ENCODE peak calls at places on chromosomes 6 and 20, in nine cellular contexts. U, N, A, Z, L, P, W, K and H are unnamed samples.

GRCh38 chr6:142950291-142950690 is 5.3 kb upstream of the HIVEP2 start:
- DNase-seq in U (no peak), N (no peak), A (no peak), Z (no peak), L (no peak), P (no peak), W (no peak), K (no peak), H (no peak)

GRCh38 chr6:3209114-3210023 is 18.1 kb downstream of the TUBB2B start:
- DNase-seq in U (peak; percentile 72), N (peak; percentile 69), A (peak; percentile 95), Z (peak; percentile 46), L (peak; percentile 40), P (no peak), W (peak; percentile 70), K (peak; percentile 66), H (no peak)

GRCh38 chr6:117547688-117548621 is 54.4 kb downstream of the GOPC start:
- DNase-seq in U (no peak), N (no peak), A (peak; percentile 62), Z (peak; percentile 45), L (peak; percentile 23), P (peak; percentile 51), W (peak; percentile 58), K (no peak), H (no peak)

GRCh38 chr6:30842754-30843610 is 41.3 kb upstream of the DDR1 start:
- DNase-seq in U (no peak), N (no peak), A (peak; percentile 74), Z (no peak), L (no peak), P (no peak), W (no peak), K (no peak), H (no peak)

GRCh38 chr6:33456156-33456555 is 1.8 kb downstream of the ZBTB9 start:
- DNase-seq in U (no peak), N (no peak), A (no peak), Z (no peak), L (no peak), P (no peak), W (no peak), K (no peak), H (no peak)

GRCh38 chr6:52352239-52353008 is 9.5 kb upstream of the PAQR8 start:
- DNase-seq in U (peak; percentile 39), N (no peak), A (peak; percentile 95), Z (no peak), L (no peak), P (no peak), W (peak; percentile 90), K (no peak), H (no peak)

GRCh38 chr6:153167907-153168306 is 36.8 kb upstream of the RGS17 start:
- DNase-seq in U (no peak), N (no peak), A (peak; percentile 19), Z (no peak), L (no peak), P (no peak), W (no peak), K (no peak), H (no peak)

GRCh38 chr6:13303668-13304017 is 24.7 kb downstream of the TBC1D7 start:
- DNase-seq in U (peak; percentile 71), N (peak; percentile 24), A (peak; percentile 93), Z (no peak), L (no peak), P (no peak), W (no peak), K (no peak), H (peak; percentile 93)

GRCh38 chr6:159979136-159979874 is 10.4 kb downstream of the IGF2R start:
- DNase-seq in U (no peak), N (no peak), A (no peak), Z (no peak), L (peak; percentile 62), P (peak; percentile 38), W (peak; percentile 11), K (no peak), H (no peak)

GRCh38 chr20:31641391-31641790 is 3.7 kb downstream of the COX4I2 start:
- DNase-seq in U (no peak), N (no peak), A (no peak), Z (no peak), L (no peak), P (no peak), W (no peak), K (no peak), H (no peak)

GRCh38 chr6:30749554-30750378 is 5.4 kb upstream of the IER3 start:
- DNase-seq in U (no peak), N (no peak), A (no peak), Z (no peak), L (no peak), P (no peak), W (peak; percentile 32), K (no peak), H (no peak)

GRCh38 chr6:148657053-148657452 is 89.8 kb upstream of the UST start:
- DNase-seq in U (peak; percentile 35), N (no peak), A (peak; percentile 73), Z (no peak), L (no peak), P (no peak), W (no peak), K (no peak), H (no peak)

GRCh38 chr20:36613974-36614373 is 8.4 kb downstream of the RAB5IF start:
- DNase-seq in U (peak; percentile 45), N (no peak), A (no peak), Z (no peak), L (no peak), P (no peak), W (no peak), K (no peak), H (no peak)